ENCODE peak calls at places on chromosomes 1 and 21, in four cellular contexts. L is bronchial epithelial cell, A is body of pancreas, X is cardiac fibroblast. R is an unnamed sample.
A peak's percentile ranks its signal among the peaks of the same experiment; 100 is the strongest.

GRCh38 chr1:106975944-106976343 is 80.5 kb upstream of the PRMT6 start:
- DNase-seq in A (no peak), X (peak; percentile 8), L (no peak), R (no peak)

GRCh38 chr1:1306661-1307260 is 969 bp downstream of the ACAP3 start:
- DNase-seq in L (peak; percentile 41), A (no peak), X (peak; percentile 30), R (no peak)

GRCh38 chr1:6041432-6042062 is 4.1 kb upstream of the KCNAB2 start:
- DNase-seq in X (peak; percentile 27), L (no peak), A (peak; percentile 25), R (peak; percentile 7)

GRCh38 chr1:166470057-166470456 is 303.3 kb upstream of the FAM78B start:
- DNase-seq in A (no peak), X (no peak), L (no peak), R (no peak)

GRCh38 chr1:25458550-25459298 is 28.0 kb downstream of the MACO1 start:
- DNase-seq in A (no peak), L (no peak), X (no peak), R (no peak)

GRCh38 chr1:93522721-93523120 is 74.8 kb downstream of the FNBP1L start:
- DNase-seq in X (no peak), L (no peak), A (no peak), R (no peak)

GRCh38 chr21:37266515-37267221 is 466 bp downstream of the VPS26C start:
- DNase-seq in X (peak; percentile 42), L (peak; percentile 18), A (no peak), R (no peak)

GRCh38 chr1:17416389-17416788 is 23.1 kb downstream of the RCC2 start:
- DNase-seq in X (no peak), A (no peak), L (no peak), R (no peak)

GRCh38 chr1:214504330-214504729 is 47.1 kb downstream of the PTPN14 start:
- DNase-seq in L (no peak), A (no peak), X (no peak), R (no peak)

GRCh38 chr1:8858112-8858668 is 20.3 kb downstream of the ENO1 start:
- DNase-seq in A (no peak), L (peak; percentile 53), X (peak; percentile 92), R (no peak)

GRCh38 chr21:33022489-33022827 is 3.3 kb upstream of the OLIG2 start:
- DNase-seq in A (no peak), L (no peak), X (no peak), R (no peak)

GRCh38 chr1:234731371-234732085 is 121.5 kb upstream of the IRF2BP2 start:
- DNase-seq in L (peak; percentile 98), X (peak; percentile 93), A (no peak), R (no peak)

GRCh38 chr21:39852726-39853510 is 14.3 kb upstream of the PCP4 start:
- DNase-seq in L (no peak), A (no peak), X (no peak), R (no peak)

GRCh38 chr1:243910612-243911011 is 60.6 kb upstream of the AKT3 start:
- DNase-seq in X (no peak), L (no peak), A (no peak), R (no peak)

GRCh38 chr1:13517193-13517812 is 3.5 kb upstream of the LRRC38 start:
- DNase-seq in L (peak; percentile 4), A (peak; percentile 13), X (peak; percentile 37), R (no peak)

GRCh38 chr1:17791055-17791390 is 35.9 kb downstream of the ACTL8 start:
- DNase-seq in X (no peak), L (no peak), A (no peak), R (no peak)

GRCh38 chr1:154595621-154596020 is 12.4 kb downstream of the ADAR start:
- DNase-seq in L (peak; percentile 82), A (no peak), X (peak; percentile 73), R (no peak)

GRCh38 chr1:32255072-32256071 is 4.3 kb downstream of the LCK start:
- DNase-seq in X (no peak), A (no peak), L (no peak), R (no peak)

GRCh38 chr1:67489643-67490042 is 59.4 kb upstream of the SERBP1 start:
- DNase-seq in X (peak; percentile 30), A (peak; percentile 7), L (peak; percentile 65), R (no peak)

GRCh38 chr1:186440584-186440983 is 20.3 kb downstream of the PDC start:
- DNase-seq in L (peak; percentile 87), A (no peak), X (no peak), R (no peak)

GRCh38 chr1:43448955-43449707 is 4.6 kb downstream of the HYI start:
- DNase-seq in A (no peak), L (no peak), X (no peak), R (no peak)

GRCh38 chr21:41387824-41388223 is 26.0 kb downstream of the MX2 start:
- DNase-seq in X (no peak), A (no peak), L (no peak), R (no peak)

GRCh38 chr1:51427438-51427837 is 91.6 kb downstream of the EPS15 start:
- DNase-seq in X (no peak), L (no peak), A (no peak), R (no peak)

GRCh38 chr1:16048573-16049189 is 5.1 kb downstream of the CLCNKB start:
- DNase-seq in L (peak; percentile 14), X (no peak), A (peak; percentile 67), R (peak; percentile 43)

GRCh38 chr1:155307247-155307740 is 1.4 kb upstream of the FDPS start:
- DNase-seq in L (peak; percentile 32), X (peak; percentile 70), A (no peak), R (no peak)

GRCh38 chr1:24210195-24210627 is 23.1 kb upstream of the IFNLR1 start:
- DNase-seq in L (no peak), X (no peak), A (no peak), R (no peak)

GRCh38 chr1:200048244-200048643 is 20.7 kb downstream of the NR5A2 start:
- DNase-seq in X (no peak), A (no peak), L (no peak), R (no peak)

GRCh38 chr1:2595812-2596529 is 9.4 kb downstream of the PRXL2B start:
- DNase-seq in X (no peak), L (no peak), A (no peak), R (no peak)

GRCh38 chr1:204124639-204125038 is 27.2 kb downstream of the ETNK2 start:
- DNase-seq in X (no peak), A (no peak), L (no peak), R (no peak)

GRCh38 chr1:59945790-59946189 is 19.2 kb upstream of the CYP2J2 start:
- DNase-seq in A (no peak), X (no peak), L (no peak), R (no peak)

GRCh38 chr1:203888807-203889251 is 27.4 kb downstream of the SNRPE start:
- DNase-seq in L (peak; percentile 91), A (no peak), X (peak; percentile 92), R (no peak)

GRCh38 chr1:205590777-205591513 is 40.9 kb downstream of the ELK4 start:
- DNase-seq in A (no peak), L (no peak), X (no peak), R (no peak)